ENCODE peak calls at places on chromosome 22, in seven cellular contexts. D is activated naive CD4-positive, alpha-beta T cell treated with anti-CD3 and anti-CD28 coated beads, Interleukin-2, amount 10 ng/mL, durations not matched to agents 7 days and 5 days; I is gastrocnemius medialis; B is nephron progenitor cell; F is fibroblast of mammary gland; C is stimulated activated CD8-positive, alpha-beta memory T cell treated with anti-CD3 and anti-CD28 coated beads, Interleukin-2, amount 100 ng/mL, for 1 hour; X is KBM-7. T is an unnamed sample.

GRCh38 chr22:26515938-26516337 is 3.7 kb upstream of the TFIP11 start:
- DNase-seq in D (no peak), I (no peak), B (no peak), F (no peak), C (no peak), X (no peak), T (no peak)

GRCh38 chr22:24289781-24290181 is 19.1 kb downstream of the SPECC1L start:
- DNase-seq in D (no peak), I (no peak), B (peak), F (no peak), C (no peak), X (no peak), T (no peak)

GRCh38 chr22:32142600-32142999 is 16.5 kb downstream of the C22orf42 start:
- DNase-seq in D (peak), I (no peak), B (no peak), F (no peak), C (no peak), X (no peak), T (no peak)

GRCh38 chr22:48874956-48875355 is 952.7 kb downstream of the BRD1 start:
- DNase-seq in D (peak), I (no peak), B (no peak), F (no peak), C (no peak), X (no peak), T (no peak)

GRCh38 chr22:35212020-35212419 is 45.3 kb upstream of the HMGXB4 start:
- DNase-seq in D (no peak), I (no peak), B (no peak), F (peak), C (no peak), X (no peak), T (peak)

GRCh38 chr22:32991353-32992115 is 66.6 kb downstream of the SYN3 start:
- DNase-seq in D (no peak), I (peak), B (no peak), F (peak), C (no peak), X (no peak), T (no peak)

GRCh38 chr22:26669060-26669481 is 11.7 kb downstream of the MIAT start:
- DNase-seq in D (peak), I (no peak), B (peak), F (peak), C (no peak), X (peak), T (peak)

GRCh38 chr22:50017701-50018224 is 5.2 kb upstream of the IL17REL start:
- DNase-seq in D (no peak), I (no peak), B (no peak), F (no peak), C (no peak), X (no peak), T (no peak)

GRCh38 chr22:47218671-47219070 is 456.2 kb downstream of the TBC1D22A start:
- DNase-seq in D (no peak), I (no peak), B (no peak), F (no peak), C (no peak), X (no peak), T (no peak)

GRCh38 chr22:23565942-23566715 is 14.0 kb downstream of the IGLL1 start:
- DNase-seq in D (no peak), I (no peak), B (peak), F (no peak), C (no peak), X (peak), T (no peak)

GRCh38 chr22:19755722-19756287 is 4.8 kb upstream of the TBX1 start:
- DNase-seq in D (no peak), I (no peak), B (no peak), F (no peak), C (no peak), X (no peak), T (no peak)